ENCODE peak calls at places on chromosomes 4 and X, in four cellular contexts. W is stomach, F is neural progenitor cell, V is Panc1. U is an unnamed sample.

GRCh38 chrX:112961981-112962380 is 121.3 kb upstream of the AMOT start:
- DNase-seq in W (no peak), V (no peak), F (no peak), U (no peak)

GRCh38 chr4:1403591-1404572 is 2.4 kb downstream of the NKX1-1 start:
- DNase-seq in W (peak; percentile 17), V (no peak), F (no peak), U (no peak)

GRCh38 chr4:136741468-136741867 is 790.8 kb downstream of the PCDH18 start:
- DNase-seq in W (no peak), F (no peak), V (no peak), U (no peak)

GRCh38 chrX:134600714-134601113 is 57.6 kb downstream of the PLAC1 start:
- DNase-seq in F (no peak), V (no peak), W (no peak), U (no peak)

GRCh38 chrX:91080822-91081221 is 353.8 kb upstream of the PABPC5 start:
- DNase-seq in F (no peak), V (no peak), W (no peak), U (no peak)

GRCh38 chr4:26713563-26714145 is 129.8 kb downstream of the TBC1D19 start:
- DNase-seq in W (no peak), V (no peak), F (no peak), U (no peak)

GRCh38 chr4:99404595-99405287 is 30.4 kb downstream of the ADH7 start:
- DNase-seq in V (peak; percentile 7), W (no peak), F (no peak), U (no peak)

GRCh38 chr4:117796677-117797076 is 237.6 kb upstream of the NDST3 start:
- DNase-seq in F (no peak), V (no peak), W (no peak), U (peak; percentile 30)

GRCh38 chr4:119040711-119041185 is 94.9 kb upstream of the MYOZ2 start:
- DNase-seq in W (no peak), V (no peak), F (peak; percentile 65), U (no peak)

GRCh38 chr4:54541426-54542118 is 116.2 kb upstream of the KIT start:
- DNase-seq in V (no peak), W (no peak), F (peak; percentile 29), U (no peak)

GRCh38 chrX:53685711-53686110 is 808 bp downstream of the HUWE1 start:
- DNase-seq in W (no peak), V (no peak), F (no peak), U (no peak)

GRCh38 chr4:13701937-13702446 is 74.5 kb upstream of the BOD1L1 start:
- DNase-seq in F (no peak), V (peak; percentile 39), W (no peak), U (no peak)

GRCh38 chr4:169229571-169230028 is 41.2 kb downstream of the SH3RF1 start:
- DNase-seq in V (peak; percentile 69), F (no peak), W (no peak), U (peak; percentile 56)
- H3K27ac ChIP-seq in V (no peak overlapping the region), F (no peak overlapping the region), W (peak overlapping the region; percentile 56), U (no peak overlapping the region)

GRCh38 chrX:154374361-154375155 is at the start of gene FLNA:
- DNase-seq in F (peak; percentile 73), W (peak; percentile 53), V (no peak), U (no peak)
- H3K9me3 ChIP-seq in F (no peaks in the 10 kb centered on the region), W (no peaks in the 10 kb centered on the region), V (no peaks in the 10 kb centered on the region), U (no peaks in the 10 kb centered on the region)

GRCh38 chrX:13698432-13698831 is 9.5 kb downstream of the RAB9A start:
- DNase-seq in V (no peak), W (no peak), F (no peak), U (peak; percentile 57)
- H3K4me1 ChIP-seq in V (peaks cover 3% of the 10 kb centered on the region), W (peaks cover 8% of the 10 kb centered on the region), F (peaks cover 19% of the 10 kb centered on the region), U (peaks cover 41% of the 10 kb centered on the region)

GRCh38 chr4:153004106-153004881 is 68.2 kb downstream of the FHDC1 start:
- DNase-seq in F (peak; percentile 63), V (no peak), W (no peak), U (peak; percentile 48)

GRCh38 chr4:153000068-153000420 is 63.9 kb downstream of the FHDC1 start:
- DNase-seq in F (no peak), V (no peak), W (no peak), U (no peak)

GRCh38 chr4:152999376-153000067 is 63.4 kb downstream of the FHDC1 start:
- DNase-seq in V (no peak), W (no peak), F (no peak), U (peak; percentile 85)

GRCh38 chr4:153002110-153002509 is 66.0 kb downstream of the FHDC1 start:
- DNase-seq in F (no peak), W (no peak), V (no peak), U (no peak)

DNA sequence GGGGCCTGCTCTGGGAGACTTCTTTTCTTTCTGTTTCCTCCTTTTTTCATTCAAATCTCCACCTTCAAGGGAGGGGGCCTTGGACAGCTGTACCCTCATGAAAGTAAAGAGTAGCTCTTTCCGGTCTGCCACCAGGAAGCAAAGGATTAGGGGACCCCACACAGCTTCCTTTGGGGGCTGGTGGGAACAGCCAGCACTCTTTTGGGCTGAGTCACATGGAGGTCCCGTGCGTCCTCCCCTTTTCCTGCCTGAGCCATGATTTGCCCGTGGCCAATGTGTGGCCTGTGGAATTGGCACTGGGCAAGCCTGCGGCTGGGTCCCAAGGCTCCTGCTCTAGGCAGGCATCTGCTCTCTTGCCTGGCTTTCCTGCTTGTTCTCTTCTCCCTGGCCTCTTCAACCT is 65.5 kb downstream of the FHDC1 start:
- DNase-seq in V (no peak), F (peak; percentile 24), W (no peak), U (peak; percentile 65)
- H3K27ac ChIP-seq in V (no peak overlapping the region), F (no peak overlapping the region), W (no peak overlapping the region), U (peak overlapping the region; percentile 59)

GRCh38 chrX:97844161-97844560 is 960.5 kb downstream of the RPA4 start:
- DNase-seq in V (no peak), W (no peak), F (no peak), U (no peak)

GRCh38 chrX:97843200-97843811 is 959.6 kb downstream of the RPA4 start:
- DNase-seq in W (no peak), V (no peak), F (no peak), U (no peak)

GRCh38 chrX:97844943-97845342 is 961.2 kb downstream of the RPA4 start:
- DNase-seq in W (no peak), V (no peak), F (no peak), U (no peak)

GRCh38 chrX:97841544-97842179 is 958.0 kb downstream of the RPA4 start:
- DNase-seq in F (no peak), V (no peak), W (no peak), U (no peak)

GRCh38 chrX:97842468-97843199 is 958.9 kb downstream of the RPA4 start:
- DNase-seq in V (no peak), W (no peak), F (no peak), U (no peak)
- H3K9me3 ChIP-seq in V (no peaks in the 10 kb centered on the region), W (no peaks in the 10 kb centered on the region), F (no peaks in the 10 kb centered on the region), U (no peaks in the 10 kb centered on the region)

DNA sequence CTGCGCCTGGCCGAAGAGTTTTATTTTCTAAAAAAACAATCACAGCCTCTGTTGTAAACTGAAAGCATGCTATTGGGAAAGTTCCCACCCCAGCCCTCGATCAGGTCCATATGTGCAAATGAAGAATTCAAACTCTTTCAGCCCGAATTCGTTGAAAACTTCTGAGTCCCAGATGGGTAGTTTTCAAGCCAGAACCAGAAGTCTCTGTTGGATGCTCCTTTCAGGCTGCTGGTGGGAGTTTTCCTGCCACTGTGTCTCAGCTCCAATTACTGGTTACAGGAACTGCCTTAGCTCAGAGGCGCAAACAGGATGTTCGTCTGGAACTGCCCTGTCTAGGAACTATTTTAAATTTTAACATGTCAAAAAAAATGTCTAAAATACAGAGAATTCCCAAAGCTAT is 9.3 kb upstream of the ALG13 start:
- DNase-seq in W (no peak), F (no peak), V (no peak), U (no peak)
- H3K4me1 ChIP-seq in W (no peaks in the 10 kb centered on the region), F (peaks cover 6% of the 10 kb centered on the region), V (no peaks in the 10 kb centered on the region), U (no peaks in the 10 kb centered on the region)

DNA sequence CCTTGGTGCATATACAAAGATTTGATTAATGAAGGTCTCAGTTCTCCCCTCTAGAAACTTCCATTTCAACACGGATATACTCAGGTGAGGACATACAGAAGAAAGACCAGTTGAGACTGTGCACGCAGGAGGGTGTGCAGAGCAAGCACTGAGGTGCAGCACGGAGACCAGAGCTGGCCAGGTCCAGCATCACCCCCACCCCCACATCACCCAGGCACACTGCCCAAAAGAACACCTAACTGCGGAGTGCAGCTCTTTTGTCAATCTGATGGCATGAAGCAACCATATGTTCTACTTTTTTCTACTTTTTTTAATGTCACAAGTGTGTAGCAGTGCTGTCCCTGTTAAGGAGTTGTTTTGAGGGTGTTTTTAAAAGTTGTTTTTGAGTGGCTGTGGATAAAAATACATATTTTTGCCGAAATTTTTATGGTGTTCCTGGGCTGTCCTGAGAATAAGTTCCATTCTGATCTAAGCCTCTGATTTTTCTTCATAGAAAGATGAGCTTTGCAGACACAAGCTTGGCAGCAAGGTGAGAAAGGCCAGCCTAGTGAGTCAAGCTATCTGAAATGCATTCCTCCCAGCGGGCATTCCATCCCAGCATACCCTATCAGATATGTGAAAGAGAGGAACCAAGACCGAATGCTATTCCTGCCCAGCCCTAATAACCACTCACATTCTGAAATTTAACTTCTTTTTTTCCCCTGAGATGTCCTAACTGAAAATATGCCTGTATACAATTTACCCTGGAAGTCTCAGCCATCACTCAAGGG is 173.7 kb downstream of the PTTG2 start:
- DNase-seq in W (no peak), F (no peak), V (no peak), U (no peak)
- H3K27ac ChIP-seq in W (peak overlapping the region; percentile 79), F (no peak overlapping the region), V (no peak overlapping the region), U (no peak overlapping the region)

GRCh38 chr4:4995866-4996265 is 23.4 kb downstream of the CYTL1 start:
- DNase-seq in V (no peak), F (no peak), W (no peak), U (peak; percentile 30)
- H3K9me3 ChIP-seq in V (no peaks in the 10 kb centered on the region), F (no peaks in the 10 kb centered on the region), W (no peaks in the 10 kb centered on the region), U (no peaks in the 10 kb centered on the region)